ENCODE peak calls at places on chromosomes 7 and 10, in five cellular contexts. One of them, this sample, is unnamed.

GRCh38 chr10:6139470-6139869 is 50.6 kb downstream of the RBM17 start:
- DNase-seq in Calu3: no peak
- DNase-seq in AG04450: no peak
- DNase-seq in tibial artery: no peak
- DNase-seq in fibroblast of lung: no peak
- DNase-seq in this sample: no peak

GRCh38 chr7:42202601-42203000 is 34.4 kb downstream of the GLI3 start:
- DNase-seq in Calu3: no peak
- DNase-seq in AG04450: no peak
- DNase-seq in tibial artery: no peak
- DNase-seq in fibroblast of lung: no peak
- DNase-seq in this sample: no peak

GRCh38 chr7:92830532-92831110 is 5.8 kb downstream of the CDK6 start:
- DNase-seq in Calu3: no peak
- DNase-seq in AG04450: no peak
- DNase-seq in tibial artery: no peak
- DNase-seq in fibroblast of lung: peak
- DNase-seq in this sample: no peak

GRCh38 chr7:44990520-44991023 is 9.4 kb upstream of the CCM2 start:
- DNase-seq in Calu3: no peak
- DNase-seq in AG04450: peak
- DNase-seq in tibial artery: no peak
- DNase-seq in fibroblast of lung: peak
- DNase-seq in this sample: no peak

GRCh38 chr10:69239816-69240434 is 19.8 kb downstream of the HKDC1 start:
- DNase-seq in Calu3: no peak
- DNase-seq in AG04450: no peak
- DNase-seq in tibial artery: peak
- DNase-seq in fibroblast of lung: peak
- DNase-seq in this sample: no peak

GRCh38 chr7:136342221-136342620 is 365.1 kb upstream of the MTPN start:
- DNase-seq in Calu3: no peak
- DNase-seq in AG04450: no peak
- DNase-seq in tibial artery: no peak
- DNase-seq in fibroblast of lung: no peak
- DNase-seq in this sample: no peak

GRCh38 chr7:39651262-39651661 is 27.9 kb downstream of the RALA start:
- DNase-seq in Calu3: no peak
- DNase-seq in AG04450: peak
- DNase-seq in tibial artery: no peak
- DNase-seq in fibroblast of lung: peak
- DNase-seq in this sample: no peak

GRCh38 chr10:26729395-26729794 is 31.9 kb downstream of the PDSS1 start:
- DNase-seq in Calu3: no peak
- DNase-seq in AG04450: no peak
- DNase-seq in tibial artery: no peak
- DNase-seq in fibroblast of lung: no peak
- DNase-seq in this sample: no peak

GRCh38 chr7:94115316-94115715 is 111.2 kb upstream of the BET1 start:
- DNase-seq in Calu3: no peak
- DNase-seq in AG04450: no peak
- DNase-seq in tibial artery: no peak
- DNase-seq in fibroblast of lung: peak
- DNase-seq in this sample: no peak

GRCh38 chr7:69814421-69814962 is 216.2 kb downstream of the AUTS2 start:
- DNase-seq in Calu3: no peak
- DNase-seq in AG04450: no peak
- DNase-seq in tibial artery: no peak
- DNase-seq in fibroblast of lung: peak
- DNase-seq in this sample: no peak

GRCh38 chr10:7523656-7524055 is 112.8 kb upstream of the SFMBT2 start:
- DNase-seq in Calu3: no peak
- DNase-seq in AG04450: no peak
- DNase-seq in tibial artery: no peak
- DNase-seq in fibroblast of lung: no peak
- DNase-seq in this sample: no peak

GRCh38 chr10:132395704-132396494 is 1.1 kb upstream of the PWWP2B start:
- DNase-seq in Calu3: no peak
- DNase-seq in AG04450: no peak
- DNase-seq in tibial artery: peak
- DNase-seq in fibroblast of lung: peak
- DNase-seq in this sample: no peak

GRCh38 chr10:4093438-4093837 is 308.4 kb upstream of the KLF6 start:
- DNase-seq in Calu3: no peak
- DNase-seq in AG04450: no peak
- DNase-seq in tibial artery: no peak
- DNase-seq in fibroblast of lung: peak
- DNase-seq in this sample: no peak

GRCh38 chr10:4344544-4344994 is 481.4 kb upstream of the AKR1E2 start:
- DNase-seq in Calu3: peak
- DNase-seq in AG04450: peak
- DNase-seq in tibial artery: peak
- DNase-seq in fibroblast of lung: peak
- DNase-seq in this sample: peak

GRCh38 chr7:150745868-150746267 is 8.7 kb downstream of the GIMAP5 start:
- DNase-seq in Calu3: no peak
- DNase-seq in AG04450: no peak
- DNase-seq in tibial artery: no peak
- DNase-seq in fibroblast of lung: no peak
- DNase-seq in this sample: no peak

GRCh38 chr7:29243777-29244655 is 49.4 kb downstream of the CHN2 start:
- DNase-seq in Calu3: peak
- DNase-seq in AG04450: no peak
- DNase-seq in tibial artery: no peak
- DNase-seq in fibroblast of lung: no peak
- DNase-seq in this sample: no peak

GRCh38 chr10:72008096-72008933 is 44.1 kb downstream of the CHST3 start:
- DNase-seq in Calu3: no peak
- DNase-seq in AG04450: no peak
- DNase-seq in tibial artery: no peak
- DNase-seq in fibroblast of lung: no peak
- DNase-seq in this sample: no peak
- TF ChIP-seq CTCF in Calu3: no peak
- TF ChIP-seq CTCF in AG04450: no peak
- TF ChIP-seq CTCF in tibial artery: no peak
- TF ChIP-seq CTCF in fibroblast of lung: no peak
- TF ChIP-seq CTCF in this sample: no peak

GRCh38 chr10:34219860-34220518 is 595.1 kb downstream of the PARD3 start:
- DNase-seq in Calu3: no peak
- DNase-seq in AG04450: no peak
- DNase-seq in tibial artery: no peak
- DNase-seq in fibroblast of lung: peak
- DNase-seq in this sample: no peak

GRCh38 chr10:34228066-34228465 is 587.0 kb downstream of the PARD3 start:
- DNase-seq in Calu3: no peak
- DNase-seq in AG04450: no peak
- DNase-seq in tibial artery: no peak
- DNase-seq in fibroblast of lung: no peak
- DNase-seq in this sample: no peak

GRCh38 chr10:34222359-34222758 is 592.7 kb downstream of the PARD3 start:
- DNase-seq in Calu3: no peak
- DNase-seq in AG04450: no peak
- DNase-seq in tibial artery: no peak
- DNase-seq in fibroblast of lung: no peak
- DNase-seq in this sample: no peak

DNA sequence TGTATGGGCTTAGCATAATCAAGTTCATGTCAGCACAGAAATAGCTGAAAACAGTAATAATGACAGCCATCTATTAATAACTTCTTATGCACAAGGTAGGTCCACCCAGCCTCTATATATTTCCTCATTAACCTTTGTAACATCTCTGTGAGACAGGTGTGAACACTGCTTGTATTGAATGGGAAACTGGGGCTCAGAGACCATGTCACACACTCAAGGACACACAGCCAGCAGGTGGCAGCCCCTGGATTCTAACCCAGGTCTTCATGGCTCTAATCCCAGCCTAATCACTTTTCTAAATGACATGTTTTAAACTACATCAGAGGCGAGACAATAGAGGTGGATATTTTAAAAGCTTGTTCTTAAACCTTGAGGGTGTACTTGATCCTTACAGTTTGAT is 591.4 kb downstream of the PARD3 start:
- DNase-seq in Calu3: no peak
- DNase-seq in AG04450: no peak
- DNase-seq in tibial artery: no peak
- DNase-seq in fibroblast of lung: no peak
- DNase-seq in this sample: no peak
- TF ChIP-seq CTCF in Calu3: no peak
- TF ChIP-seq CTCF in AG04450: no peak
- TF ChIP-seq CTCF in tibial artery: no peak
- TF ChIP-seq CTCF in fibroblast of lung: no peak
- TF ChIP-seq CTCF in this sample: no peak

GRCh38 chr7:142300689-142301088 is 42.8 kb upstream of the PRSS58 start:
- DNase-seq in Calu3: peak
- DNase-seq in AG04450: no peak
- DNase-seq in tibial artery: no peak
- DNase-seq in fibroblast of lung: no peak
- DNase-seq in this sample: no peak

GRCh38 chr7:142298631-142299030 is 40.8 kb upstream of the PRSS58 start:
- DNase-seq in Calu3: no peak
- DNase-seq in AG04450: no peak
- DNase-seq in tibial artery: no peak
- DNase-seq in fibroblast of lung: no peak
- DNase-seq in this sample: no peak

GRCh38 chr7:142299226-142299625 is 41.4 kb upstream of the PRSS58 start:
- DNase-seq in Calu3: no peak
- DNase-seq in AG04450: no peak
- DNase-seq in tibial artery: no peak
- DNase-seq in fibroblast of lung: no peak
- DNase-seq in this sample: no peak

GRCh38 chr7:142301299-142301698 is 43.4 kb upstream of the PRSS58 start:
- DNase-seq in Calu3: no peak
- DNase-seq in AG04450: no peak
- DNase-seq in tibial artery: no peak
- DNase-seq in fibroblast of lung: no peak
- DNase-seq in this sample: no peak

DNA sequence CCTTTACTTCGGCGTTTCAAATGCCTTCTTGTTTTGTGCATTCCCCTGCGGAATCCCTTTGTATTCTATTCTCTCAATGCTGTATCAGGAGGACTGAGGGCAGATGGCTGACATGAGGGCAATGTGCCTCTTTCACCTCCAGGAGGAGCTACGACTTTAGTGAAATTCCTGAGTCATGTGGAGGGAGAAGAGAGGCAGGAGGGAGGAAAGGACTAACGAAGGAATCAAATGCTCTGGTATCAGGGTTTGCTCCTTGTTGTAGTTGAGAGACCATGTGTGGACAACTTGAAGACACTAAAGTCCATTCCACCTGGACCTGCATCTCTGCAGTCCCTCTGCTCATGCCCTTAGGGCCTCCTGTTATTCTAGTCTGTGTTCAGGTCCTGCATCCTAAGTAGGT is 40.2 kb upstream of the PRSS58 start:
- DNase-seq in Calu3: no peak
- DNase-seq in AG04450: no peak
- DNase-seq in tibial artery: no peak
- DNase-seq in fibroblast of lung: no peak
- DNase-seq in this sample: no peak
- TF ChIP-seq CTCF in Calu3: no peak
- TF ChIP-seq CTCF in AG04450: peak
- TF ChIP-seq CTCF in tibial artery: no peak
- TF ChIP-seq CTCF in fibroblast of lung: no peak
- TF ChIP-seq CTCF in this sample: no peak

DNA sequence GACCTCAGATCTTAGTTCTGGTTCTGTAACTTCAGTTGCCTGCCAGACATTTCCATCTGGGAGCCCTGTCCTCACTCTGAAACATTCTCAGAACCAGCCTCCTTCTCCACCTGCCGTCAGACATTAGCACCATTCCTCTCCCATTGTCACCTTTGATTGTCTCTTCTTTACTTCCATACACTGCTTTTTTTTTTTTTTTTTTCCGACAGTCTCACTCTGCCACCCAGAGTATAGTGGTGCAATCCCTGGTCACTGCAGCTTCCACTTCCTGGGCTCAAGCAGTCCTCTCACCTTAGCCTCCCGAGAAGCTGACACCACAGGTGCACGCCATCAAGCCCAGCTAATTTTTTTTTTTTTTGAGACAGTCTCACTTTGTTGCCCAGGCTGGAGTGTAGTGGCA is 21.1 kb upstream of the HIPK2 start:
- DNase-seq in Calu3: no peak
- DNase-seq in AG04450: no peak
- DNase-seq in tibial artery: no peak
- DNase-seq in fibroblast of lung: no peak
- DNase-seq in this sample: no peak
- TF ChIP-seq CTCF in Calu3: no peak
- TF ChIP-seq CTCF in AG04450: no peak
- TF ChIP-seq CTCF in tibial artery: no peak
- TF ChIP-seq CTCF in fibroblast of lung: no peak
- TF ChIP-seq CTCF in this sample: no peak

GRCh38 chr7:80334185-80334584 is 177.7 kb downstream of the GNAT3 start:
- DNase-seq in Calu3: no peak
- DNase-seq in AG04450: no peak
- DNase-seq in tibial artery: no peak
- DNase-seq in fibroblast of lung: no peak
- DNase-seq in this sample: no peak
- TF ChIP-seq CTCF in Calu3: no peak
- TF ChIP-seq CTCF in AG04450: no peak
- TF ChIP-seq CTCF in tibial artery: no peak
- TF ChIP-seq CTCF in fibroblast of lung: no peak
- TF ChIP-seq CTCF in this sample: no peak